ENCODE peak calls at places on chromosomes 12 and 14, in four cellular contexts. J, G, P and A are unnamed samples.

GRCh38 chr12:96907681-96908163 is 665 bp downstream of the NEDD1 start:
- DNase-seq in J (no peak), G (peak; percentile 42), P (peak; percentile 30), A (peak; percentile 9)

GRCh38 chr12:51473947-51474346 is 49.3 kb downstream of the SLC4A8 start:
- DNase-seq in J (no peak), G (no peak), P (no peak), A (no peak)

GRCh38 chr14:97155814-97156213 is 358.6 kb downstream of the VRK1 start:
- DNase-seq in J (no peak), G (no peak), P (no peak), A (no peak)

GRCh38 chr14:69943084-69943797 is 64.0 kb downstream of the SMOC1 start:
- DNase-seq in J (no peak), G (peak; percentile 78), P (no peak), A (no peak)

GRCh38 chr12:124302241-124302806 is 7.4 kb downstream of the RFLNA start:
- DNase-seq in J (no peak), G (no peak), P (no peak), A (no peak)

GRCh38 chr12:32419520-32419960 is 20.2 kb downstream of the FGD4 start:
- DNase-seq in J (no peak), G (no peak), P (no peak), A (no peak)

GRCh38 chr12:27525373-27525772 is 1.4 kb downstream of the PPFIBP1 start:
- DNase-seq in J (no peak), G (no peak), P (no peak), A (no peak)

GRCh38 chr12:26030371-26030770 is 71.9 kb downstream of the RASSF8 start:
- DNase-seq in J (no peak), G (no peak), P (no peak), A (no peak)

GRCh38 chr12:10562306-10562933 is 51.0 kb downstream of the MAGOHB start:
- DNase-seq in J (no peak), G (peak; percentile 20), P (peak; percentile 12), A (no peak)

GRCh38 chr12:85301054-85301453 is 21.0 kb downstream of the ALX1 start:
- DNase-seq in J (no peak), G (no peak), P (no peak), A (no peak)

DNA sequence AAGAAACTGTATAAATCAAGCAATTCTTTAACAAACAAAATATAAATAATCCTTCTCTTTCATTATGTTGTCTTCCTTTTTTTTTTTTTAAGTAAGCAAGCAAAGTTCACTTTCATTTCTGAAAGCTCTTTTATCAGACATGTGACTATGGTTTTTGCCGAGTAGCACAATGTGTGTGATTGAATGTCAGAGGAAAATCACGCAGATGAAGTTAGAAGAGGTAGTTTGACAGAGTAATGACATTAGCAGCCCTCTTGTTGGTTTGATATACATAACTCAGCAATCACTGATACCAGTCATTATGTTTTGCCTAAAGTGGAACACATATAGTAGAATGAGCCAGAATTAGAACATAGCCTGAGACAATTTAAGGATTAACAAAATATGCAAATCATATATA is 19.0 kb downstream of the ALX1 start:
- DNase-seq in J (no peak), G (no peak), P (no peak), A (no peak)
- TF ChIP-seq TAF1 in J (no peak), G (no peak), P (no peak), A (no peak)

GRCh38 chr14:54216827-54217226 is 180.0 kb upstream of the CDKN3 start:
- DNase-seq in J (peak; percentile 2), G (no peak), P (no peak), A (no peak)
- TF ChIP-seq TAF1 in J (no peak), G (no peak), P (no peak), A (no peak)

DNA sequence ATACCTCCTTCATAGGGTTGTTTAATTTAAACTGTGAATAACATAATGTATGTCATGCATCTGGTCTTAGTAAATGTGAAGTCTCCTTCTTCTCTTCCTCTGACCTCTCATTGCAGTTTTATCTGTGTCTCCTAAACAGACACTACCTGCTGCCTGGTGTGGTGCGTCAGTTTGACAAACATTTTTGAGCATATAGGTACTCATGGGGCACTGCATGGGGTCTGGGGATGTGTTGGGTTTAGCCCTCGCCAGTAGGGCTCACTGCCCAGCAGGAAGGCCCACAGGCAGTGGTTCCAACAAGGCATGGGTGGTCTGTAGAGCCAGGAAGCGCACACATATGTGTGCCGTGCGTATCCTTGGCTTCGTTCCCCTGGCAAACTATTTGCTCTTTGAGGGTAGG is 3.0 kb upstream of the CEBPE start:
- DNase-seq in J (no peak), G (no peak), P (no peak), A (no peak)
- TF ChIP-seq TAF1 in J (no peak), G (no peak), P (no peak), A (no peak)

GRCh38 chr14:61498811-61499210 is 177.4 kb downstream of the PRKCH start:
- DNase-seq in J (no peak), G (no peak), P (no peak), A (no peak)
- TF ChIP-seq TAF1 in J (no peak), G (no peak), P (no peak), A (no peak)

DNA sequence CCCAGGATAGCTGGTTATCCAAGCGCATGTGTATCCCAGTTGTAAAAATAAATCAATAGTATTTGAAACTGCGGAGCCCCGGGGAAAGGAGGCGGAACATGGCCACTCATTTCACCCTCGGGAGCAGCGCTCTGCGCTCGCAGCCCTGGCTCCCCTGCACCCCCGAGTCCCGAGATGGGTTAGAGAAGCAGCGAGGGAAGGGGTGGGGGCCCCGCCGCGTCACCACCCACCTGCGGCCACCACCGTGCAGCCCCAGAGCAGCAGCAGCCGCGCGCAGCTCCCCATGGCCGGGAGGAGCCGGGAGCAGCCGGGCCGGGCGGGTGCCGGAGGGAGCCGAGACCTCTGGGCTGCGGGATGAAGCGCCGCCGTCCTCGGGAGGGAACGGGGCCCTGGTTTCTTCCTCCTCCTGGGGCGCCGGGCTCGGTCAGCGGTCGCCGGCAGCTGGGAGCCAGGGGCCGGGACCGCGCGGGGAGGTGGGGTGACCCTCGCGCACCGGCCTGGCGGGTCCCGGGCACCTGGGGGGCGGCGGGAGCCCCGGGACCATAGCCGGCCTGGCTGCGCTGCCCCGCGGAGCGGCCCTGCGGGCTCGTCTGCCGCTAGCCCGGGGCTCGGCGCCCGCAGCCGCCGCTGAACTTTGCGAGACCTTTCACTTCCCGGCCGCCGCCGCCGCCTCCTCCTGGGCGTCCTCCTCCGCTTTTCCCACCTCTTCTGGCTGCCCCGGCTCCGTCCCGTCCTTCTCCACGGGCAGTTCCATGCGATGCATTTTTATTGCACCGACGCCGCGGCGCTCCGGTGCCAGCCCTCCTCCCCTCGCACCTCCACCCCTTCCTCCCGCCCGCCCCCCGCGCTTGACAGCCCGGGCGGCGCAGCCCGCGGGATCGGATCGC is at the start of gene NTN4:
- DNase-seq in J (no peak), G (peak; percentile 80), P (no peak), A (peak; percentile 47)
- TF ChIP-seq TAF1 in J (no peak), G (no peak), P (no peak), A (no peak)